ENCODE peak calls at places on chromosomes 7 and 10, in six cellular contexts. H is activated CD4-positive, alpha-beta T cell treated with anti-CD3 and anti-CD28 coated beads, Interleukin-2, amount 10 ng/mL, durations not matched to agents 7 days and 5 days; R is fibroblast of pulmonary artery; T is NB4; Q is HT1080; I is ovary. G is an unnamed sample.

GRCh38 chr7:80661729-80662128 is 23.3 kb downstream of the CD36 start:
- DNase-seq in H (no peak), R (peak), T (peak), Q (no peak), I (no peak), G (peak)

GRCh38 chr10:42827201-42827600 is 44.6 kb downstream of the BMS1 start:
- DNase-seq in H (no peak), R (no peak), T (peak), Q (no peak), I (no peak), G (no peak)

GRCh38 chr7:131830681-131831080 is 274.3 kb upstream of the PODXL start:
- DNase-seq in H (no peak), R (no peak), T (no peak), Q (no peak), I (no peak), G (no peak)

GRCh38 chr7:50283206-50283605 is 21.3 kb upstream of the IKZF1 start:
- DNase-seq in H (no peak), R (no peak), T (peak), Q (no peak), I (no peak), G (no peak)

GRCh38 chr10:36802523-36803153 is 322.8 kb upstream of the ANKRD30A start:
- DNase-seq in H (no peak), R (no peak), T (no peak), Q (no peak), I (no peak), G (no peak)

GRCh38 chr10:90885176-90885575 is 13.4 kb downstream of the RPP30 start:
- DNase-seq in H (no peak), R (peak), T (no peak), Q (no peak), I (no peak), G (no peak)

GRCh38 chr7:139886899-139887298 is 57.8 kb downstream of the TBXAS1 start:
- DNase-seq in H (no peak), R (no peak), T (no peak), Q (no peak), I (no peak), G (no peak)

GRCh38 chr7:14598978-14599377 is 303.6 kb downstream of the DGKB start:
- DNase-seq in H (no peak), R (peak), T (no peak), Q (no peak), I (no peak), G (no peak)

GRCh38 chr7:110531186-110531585 is 559.7 kb upstream of the LRRN3 start:
- DNase-seq in H (no peak), R (no peak), T (no peak), Q (no peak), I (no peak), G (no peak)

GRCh38 chr7:2202361-2202761 is 30.4 kb downstream of the MAD1L1 start:
- DNase-seq in H (no peak), R (no peak), T (no peak), Q (no peak), I (no peak), G (no peak)

GRCh38 chr10:21170216-21170615 is 273.1 kb upstream of the NEBL start:
- DNase-seq in H (no peak), R (no peak), T (no peak), Q (no peak), I (no peak), G (peak)

GRCh38 chr7:64515781-64516180 is 47.1 kb downstream of the ZNF680 start:
- DNase-seq in H (no peak), R (no peak), T (no peak), Q (no peak), I (no peak), G (no peak)

GRCh38 chr7:81626008-81626407 is 143.8 kb downstream of the HGF start:
- DNase-seq in H (no peak), R (peak), T (no peak), Q (no peak), I (no peak), G (no peak)

GRCh38 chr7:100148559-100149328 is at the start of gene LAMTOR4:
- DNase-seq in H (peak), R (peak), T (peak), Q (peak), I (peak), G (peak)

GRCh38 chr10:28020993-28021982 is 22.4 kb upstream of the ODAD2 start:
- DNase-seq in H (no peak), R (no peak), T (peak), Q (peak), I (no peak), G (no peak)

GRCh38 chr10:56547163-56547562 is 186.1 kb upstream of the ZWINT start:
- DNase-seq in H (no peak), R (no peak), T (no peak), Q (no peak), I (no peak), G (no peak)